ENCODE peak calls at places on chromosome 3, in four cellular contexts. U, E, Q and G are unnamed samples.

GRCh38 chr3:186152889-186153292 is 44.0 kb upstream of the ETV5 start:
- DNase-seq in U (peak), E (no peak), Q (no peak), G (peak)

GRCh38 chr3:101643861-101644613 is 32.9 kb downstream of the ZBTB11 start:
- DNase-seq in Q (no peak), U (no peak), E (no peak), G (no peak)

GRCh38 chr3:170383567-170383966 is 26.1 kb downstream of the SKIL start:
- DNase-seq in U (no peak), Q (no peak), E (no peak), G (no peak)

GRCh38 chr3:64685800-64686445 is 1.9 kb downstream of the ADAMTS9 start:
- DNase-seq in U (no peak), E (peak), Q (peak), G (peak)

GRCh38 chr3:10883478-10884234 is 67.6 kb downstream of the SLC6A11 start:
- DNase-seq in E (no peak), Q (no peak), U (peak), G (no peak)

GRCh38 chr3:115239717-115240116 is 92.6 kb upstream of the ZBTB20 start:
- DNase-seq in Q (peak), U (no peak), E (peak), G (peak)

GRCh38 chr3:72848703-72849081 is 447 bp upstream of the SHQ1 start:
- DNase-seq in U (peak), Q (no peak), E (no peak), G (no peak)

GRCh38 chr3:178684881-178685590 is 148.8 kb downstream of the KCNMB2 start:
- DNase-seq in U (peak), E (no peak), Q (no peak), G (no peak)

GRCh38 chr3:40366203-40367162 is 20.5 kb upstream of the ENTPD3 start:
- DNase-seq in U (no peak), Q (no peak), E (no peak), G (no peak)

GRCh38 chr3:154954750-154955149 is 125.4 kb upstream of the MME start:
- DNase-seq in Q (no peak), E (no peak), U (peak), G (no peak)

GRCh38 chr3:170768334-170768801 is 101.6 kb downstream of the RPL22L1 start:
- DNase-seq in E (no peak), Q (peak), U (no peak), G (no peak)

GRCh38 chr3:10437272-10437994 is 68.0 kb downstream of the ATP2B2 start:
- DNase-seq in Q (no peak), U (no peak), E (no peak), G (no peak)

GRCh38 chr3:112611813-112612515 is 29.0 kb downstream of the CCDC80 start:
- DNase-seq in E (no peak), U (no peak), Q (no peak), G (no peak)

GRCh38 chr3:162546910-162547309 is 1050.3 kb downstream of the OTOL1 start:
- DNase-seq in Q (no peak), U (no peak), E (no peak), G (no peak)
- H3K27ac ChIP-seq in Q (no peak), U (no peak), E (no peak), G (no peak)

DNA sequence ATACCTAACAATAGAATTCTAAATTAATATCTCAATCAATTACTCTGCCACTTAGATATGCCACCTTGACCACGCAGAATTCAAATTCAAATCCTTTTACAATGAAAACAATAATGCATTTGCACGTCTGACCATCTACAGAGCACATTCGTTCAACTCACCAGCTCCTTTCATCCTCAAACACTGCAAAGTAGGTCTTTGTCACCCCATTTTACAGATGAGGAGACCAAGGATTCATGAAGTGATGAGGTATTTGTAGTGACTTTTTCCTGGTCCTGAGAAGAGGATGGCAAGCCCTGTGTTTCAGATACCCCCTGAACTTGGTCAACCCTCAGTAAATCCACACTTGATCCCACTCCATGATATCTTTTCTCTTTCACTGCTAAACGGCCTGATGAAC is 42.2 kb downstream of the HES1 start:
- DNase-seq in U (no peak), E (no peak), Q (no peak), G (no peak)
- H3K27ac ChIP-seq in U (no peak), E (no peak), Q (no peak), G (no peak)

DNA sequence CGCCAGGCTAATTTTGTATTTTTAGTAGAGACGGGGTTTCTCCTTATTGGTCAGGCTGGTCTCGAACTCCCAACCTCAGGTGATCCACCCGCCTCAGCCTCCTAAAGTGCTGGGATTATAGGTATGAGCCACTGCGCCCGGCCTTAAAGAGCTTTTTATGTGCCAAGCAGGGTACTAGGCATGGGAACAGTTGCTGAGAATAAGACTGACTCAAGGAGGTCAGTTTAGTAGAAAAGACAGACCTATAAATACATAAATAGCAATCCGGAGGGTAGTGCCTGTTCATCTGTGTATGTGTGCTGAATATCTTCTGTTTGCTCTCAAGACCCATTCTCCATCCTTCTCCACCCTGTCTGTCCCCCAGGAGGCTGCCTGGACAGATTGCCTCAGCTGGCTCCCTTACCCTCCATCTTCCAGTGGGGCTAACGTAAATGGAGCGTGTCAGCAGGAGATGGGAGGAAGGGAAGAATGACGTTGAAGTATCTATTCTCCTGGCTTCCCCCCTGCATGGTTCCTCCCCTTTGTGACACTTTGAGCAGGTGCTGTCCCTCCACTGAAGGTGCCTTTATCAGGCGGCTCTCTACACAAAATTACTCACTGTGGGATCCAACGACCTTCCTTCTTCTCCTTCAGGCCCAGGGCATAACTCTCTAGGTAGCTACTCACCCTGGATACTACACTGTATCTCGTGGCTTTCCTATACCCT is 31.1 kb downstream of the FBXO40 start:
- DNase-seq in U (no peak), Q (no peak), E (no peak), G (no peak)
- H3K27ac ChIP-seq in U (no peak), Q (no peak), E (peak), G (no peak)

GRCh38 chr3:70992557-70992956 is 591.0 kb downstream of the FOXP1 start:
- DNase-seq in E (no peak), U (no peak), Q (no peak), G (no peak)

GRCh38 chr3:70989174-70989573 is 594.4 kb downstream of the FOXP1 start:
- DNase-seq in U (no peak), Q (no peak), E (no peak), G (no peak)

GRCh38 chr3:70992131-70992530 is 591.4 kb downstream of the FOXP1 start:
- DNase-seq in Q (no peak), U (no peak), E (no peak), G (no peak)

GRCh38 chr3:70990190-70990589 is 593.3 kb downstream of the FOXP1 start:
- DNase-seq in U (peak), E (no peak), Q (no peak), G (no peak)

GRCh38 chr3:70990723-70991122 is 592.8 kb downstream of the FOXP1 start:
- DNase-seq in U (no peak), E (no peak), Q (no peak), G (no peak)
- H3K27ac ChIP-seq in U (no peak), E (peak), Q (no peak), G (peak)

GRCh38 chr3:194089357-194090177 is 46.4 kb upstream of the HES1 start:
- DNase-seq in U (no peak), Q (peak), E (peak), G (peak)
- H3K27ac ChIP-seq in U (no peak), Q (no peak), E (no peak), G (no peak)